ENCODE peak calls at places on chromosomes 4 and X, in four cellular contexts. One of them, this sample, is unnamed.

GRCh38 chrX:153469811-153470410 is 465 bp downstream of the HAUS7 start:
- DNase-seq in neural progenitor cell: peak
- DNase-seq in OCI-LY7: peak
- DNase-seq in dorsolateral prefrontal cortex: peak
- DNase-seq in this sample: no peak

GRCh38 chrX:111040377-111041017 is 55.5 kb upstream of the PAK3 start:
- DNase-seq in neural progenitor cell: no peak
- DNase-seq in OCI-LY7: no peak
- DNase-seq in dorsolateral prefrontal cortex: no peak
- DNase-seq in this sample: no peak

GRCh38 chr4:101020956-101021355 is 326.4 kb downstream of the PPP3CA start:
- DNase-seq in neural progenitor cell: no peak
- DNase-seq in OCI-LY7: no peak
- DNase-seq in dorsolateral prefrontal cortex: no peak
- DNase-seq in this sample: no peak

GRCh38 chrX:109943740-109944092 is 59.2 kb upstream of the TMEM164 start:
- DNase-seq in neural progenitor cell: no peak
- DNase-seq in OCI-LY7: no peak
- DNase-seq in dorsolateral prefrontal cortex: no peak
- DNase-seq in this sample: no peak

GRCh38 chrX:41906515-41907165 is 16.7 kb downstream of the CASK start:
- DNase-seq in neural progenitor cell: no peak
- DNase-seq in OCI-LY7: no peak
- DNase-seq in dorsolateral prefrontal cortex: no peak
- DNase-seq in this sample: no peak

GRCh38 chrX:40736170-40736505 is 796 bp upstream of the MED14 start:
- DNase-seq in neural progenitor cell: peak
- DNase-seq in OCI-LY7: peak
- DNase-seq in dorsolateral prefrontal cortex: no peak
- DNase-seq in this sample: no peak

GRCh38 chr4:152045781-152046571 is 285.2 kb upstream of the GATB start:
- DNase-seq in neural progenitor cell: peak
- DNase-seq in OCI-LY7: no peak
- DNase-seq in dorsolateral prefrontal cortex: no peak
- DNase-seq in this sample: peak

GRCh38 chrX:119512145-119512800 is 44.0 kb downstream of the SLC25A5 start:
- DNase-seq in neural progenitor cell: peak
- DNase-seq in OCI-LY7: peak
- DNase-seq in dorsolateral prefrontal cortex: peak
- DNase-seq in this sample: peak

GRCh38 chrX:17689971-17690409 is 47.3 kb upstream of the SCML1 start:
- DNase-seq in neural progenitor cell: peak
- DNase-seq in OCI-LY7: peak
- DNase-seq in dorsolateral prefrontal cortex: peak
- DNase-seq in this sample: peak

GRCh38 chr4:40621592-40622512 is 7.8 kb downstream of the RBM47 start:
- DNase-seq in neural progenitor cell: no peak
- DNase-seq in OCI-LY7: peak
- DNase-seq in dorsolateral prefrontal cortex: no peak
- DNase-seq in this sample: no peak

GRCh38 chrX:16832301-16832700 is 37.9 kb downstream of the RBBP7 start:
- DNase-seq in neural progenitor cell: no peak
- DNase-seq in OCI-LY7: no peak
- DNase-seq in dorsolateral prefrontal cortex: no peak
- DNase-seq in this sample: no peak

GRCh38 chrX:129779747-129780146 is at the start of gene SASH3:
- DNase-seq in neural progenitor cell: no peak
- DNase-seq in OCI-LY7: peak
- DNase-seq in dorsolateral prefrontal cortex: no peak
- DNase-seq in this sample: no peak
- H3K27ac ChIP-seq in neural progenitor cell: no peak
- H3K27ac ChIP-seq in OCI-LY7: peak
- H3K27ac ChIP-seq in dorsolateral prefrontal cortex: no peak
- H3K27ac ChIP-seq in this sample: no peak

DNA sequence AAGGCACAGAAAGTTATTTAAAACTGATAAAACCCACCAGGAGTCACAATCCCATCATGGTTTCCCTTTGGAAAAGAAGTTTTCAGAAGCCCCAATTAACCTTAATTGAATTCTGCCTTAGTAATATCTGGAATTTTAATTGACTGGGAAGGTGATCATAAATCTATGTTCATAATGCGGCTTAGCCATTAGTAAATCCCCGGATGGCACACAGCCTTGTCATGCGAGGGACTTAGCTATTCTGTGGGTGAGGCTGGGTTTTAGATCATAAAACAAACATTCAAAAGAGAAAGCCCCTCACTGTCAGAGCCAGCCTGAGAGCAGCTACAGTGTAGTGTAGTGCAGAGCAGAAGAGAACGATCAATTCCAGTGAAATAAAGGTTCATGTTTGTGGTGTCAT is 124.0 kb upstream of the NOCT start:
- DNase-seq in neural progenitor cell: no peak
- DNase-seq in OCI-LY7: no peak
- DNase-seq in dorsolateral prefrontal cortex: no peak
- DNase-seq in this sample: no peak
- H3K4me3 ChIP-seq in neural progenitor cell: no peak
- H3K4me3 ChIP-seq in OCI-LY7: no peak
- H3K4me3 ChIP-seq in dorsolateral prefrontal cortex: no peak
- H3K4me3 ChIP-seq in this sample: no peak

GRCh38 chr4:8508266-8508665 is 67.7 kb downstream of the TRMT44 start:
- DNase-seq in neural progenitor cell: no peak
- DNase-seq in OCI-LY7: no peak
- DNase-seq in dorsolateral prefrontal cortex: no peak
- DNase-seq in this sample: no peak

GRCh38 chr4:8506006-8506372 is 65.4 kb downstream of the TRMT44 start:
- DNase-seq in neural progenitor cell: no peak
- DNase-seq in OCI-LY7: no peak
- DNase-seq in dorsolateral prefrontal cortex: no peak
- DNase-seq in this sample: no peak

GRCh38 chr4:8507624-8508023 is 67.0 kb downstream of the TRMT44 start:
- DNase-seq in neural progenitor cell: no peak
- DNase-seq in OCI-LY7: no peak
- DNase-seq in dorsolateral prefrontal cortex: no peak
- DNase-seq in this sample: no peak

GRCh38 chr4:8506373-8507250 is 66.0 kb downstream of the TRMT44 start:
- DNase-seq in neural progenitor cell: peak
- DNase-seq in OCI-LY7: no peak
- DNase-seq in dorsolateral prefrontal cortex: peak
- DNase-seq in this sample: peak

DNA sequence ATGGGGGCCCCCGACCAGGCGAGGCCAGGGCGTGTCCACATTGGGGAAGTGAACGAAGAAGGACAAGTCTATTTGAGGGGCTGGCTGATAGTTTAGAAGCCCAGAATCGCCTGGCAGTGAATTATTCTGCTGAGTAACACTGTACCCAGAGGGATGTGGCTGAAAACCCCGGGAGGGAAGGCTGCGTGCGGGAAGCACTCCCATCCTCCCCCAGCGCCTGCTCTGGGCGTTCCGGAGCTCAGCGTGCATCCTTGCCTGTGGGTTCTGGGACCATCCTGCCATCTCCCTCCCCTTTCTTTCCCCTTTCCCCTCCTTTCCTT is 66.6 kb downstream of the TRMT44 start:
- DNase-seq in neural progenitor cell: no peak
- DNase-seq in OCI-LY7: no peak
- DNase-seq in dorsolateral prefrontal cortex: no peak
- DNase-seq in this sample: no peak
- H3K27ac ChIP-seq in neural progenitor cell: no peak
- H3K27ac ChIP-seq in OCI-LY7: no peak
- H3K27ac ChIP-seq in dorsolateral prefrontal cortex: peak
- H3K27ac ChIP-seq in this sample: no peak

GRCh38 chrX:108397627-108398392 is 40.4 kb downstream of the COL4A6 start:
- DNase-seq in neural progenitor cell: no peak
- DNase-seq in OCI-LY7: no peak
- DNase-seq in dorsolateral prefrontal cortex: no peak
- DNase-seq in this sample: peak
- H3K4me3 ChIP-seq in neural progenitor cell: no peak
- H3K4me3 ChIP-seq in OCI-LY7: no peak
- H3K4me3 ChIP-seq in dorsolateral prefrontal cortex: no peak
- H3K4me3 ChIP-seq in this sample: no peak

GRCh38 chr4:6986067-6986780 is 56.9 kb upstream of the TADA2B start:
- DNase-seq in neural progenitor cell: peak
- DNase-seq in OCI-LY7: no peak
- DNase-seq in dorsolateral prefrontal cortex: peak
- DNase-seq in this sample: no peak

GRCh38 chr4:6989331-6989923 is 53.7 kb upstream of the TADA2B start:
- DNase-seq in neural progenitor cell: no peak
- DNase-seq in OCI-LY7: no peak
- DNase-seq in dorsolateral prefrontal cortex: no peak
- DNase-seq in this sample: no peak

GRCh38 chr4:6987566-6987920 is 55.6 kb upstream of the TADA2B start:
- DNase-seq in neural progenitor cell: peak
- DNase-seq in OCI-LY7: peak
- DNase-seq in dorsolateral prefrontal cortex: no peak
- DNase-seq in this sample: no peak

GRCh38 chr4:6986781-6987565 is 56.2 kb upstream of the TADA2B start:
- DNase-seq in neural progenitor cell: peak
- DNase-seq in OCI-LY7: peak
- DNase-seq in dorsolateral prefrontal cortex: peak
- DNase-seq in this sample: peak

GRCh38 chr4:6988016-6988715 is 55.0 kb upstream of the TADA2B start:
- DNase-seq in neural progenitor cell: no peak
- DNase-seq in OCI-LY7: no peak
- DNase-seq in dorsolateral prefrontal cortex: no peak
- DNase-seq in this sample: no peak
- H3K27ac ChIP-seq in neural progenitor cell: no peak
- H3K27ac ChIP-seq in OCI-LY7: peak
- H3K27ac ChIP-seq in dorsolateral prefrontal cortex: peak
- H3K27ac ChIP-seq in this sample: no peak

GRCh38 chr4:140567722-140568121 is 1.0 kb downstream of the UCP1 start:
- DNase-seq in neural progenitor cell: peak
- DNase-seq in OCI-LY7: no peak
- DNase-seq in dorsolateral prefrontal cortex: no peak
- DNase-seq in this sample: peak
- H3K4me3 ChIP-seq in neural progenitor cell: peak
- H3K4me3 ChIP-seq in OCI-LY7: no peak
- H3K4me3 ChIP-seq in dorsolateral prefrontal cortex: no peak
- H3K4me3 ChIP-seq in this sample: no peak

DNA sequence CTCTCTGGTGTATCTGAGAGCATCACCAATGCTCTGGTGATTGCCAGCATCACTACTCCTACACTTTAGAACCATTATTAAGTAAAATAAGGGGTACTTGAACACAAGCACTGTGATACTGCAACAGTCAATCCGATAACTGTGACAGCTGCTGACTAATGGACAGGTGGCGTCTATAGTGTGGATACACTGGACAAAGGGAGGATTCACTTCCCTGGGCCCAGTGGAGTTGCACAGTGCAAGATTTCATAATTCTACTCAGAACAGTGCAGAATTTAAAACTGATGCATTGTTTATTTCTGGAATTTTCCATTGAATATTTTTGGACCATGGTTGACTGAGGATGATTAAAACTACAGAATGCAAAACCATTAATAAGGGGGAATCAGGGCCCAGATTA is 97.8 kb downstream of the SHROOM3 start:
- DNase-seq in neural progenitor cell: no peak
- DNase-seq in OCI-LY7: no peak
- DNase-seq in dorsolateral prefrontal cortex: no peak
- DNase-seq in this sample: no peak
- H3K27ac ChIP-seq in neural progenitor cell: no peak
- H3K27ac ChIP-seq in OCI-LY7: no peak
- H3K27ac ChIP-seq in dorsolateral prefrontal cortex: no peak
- H3K27ac ChIP-seq in this sample: no peak

DNA sequence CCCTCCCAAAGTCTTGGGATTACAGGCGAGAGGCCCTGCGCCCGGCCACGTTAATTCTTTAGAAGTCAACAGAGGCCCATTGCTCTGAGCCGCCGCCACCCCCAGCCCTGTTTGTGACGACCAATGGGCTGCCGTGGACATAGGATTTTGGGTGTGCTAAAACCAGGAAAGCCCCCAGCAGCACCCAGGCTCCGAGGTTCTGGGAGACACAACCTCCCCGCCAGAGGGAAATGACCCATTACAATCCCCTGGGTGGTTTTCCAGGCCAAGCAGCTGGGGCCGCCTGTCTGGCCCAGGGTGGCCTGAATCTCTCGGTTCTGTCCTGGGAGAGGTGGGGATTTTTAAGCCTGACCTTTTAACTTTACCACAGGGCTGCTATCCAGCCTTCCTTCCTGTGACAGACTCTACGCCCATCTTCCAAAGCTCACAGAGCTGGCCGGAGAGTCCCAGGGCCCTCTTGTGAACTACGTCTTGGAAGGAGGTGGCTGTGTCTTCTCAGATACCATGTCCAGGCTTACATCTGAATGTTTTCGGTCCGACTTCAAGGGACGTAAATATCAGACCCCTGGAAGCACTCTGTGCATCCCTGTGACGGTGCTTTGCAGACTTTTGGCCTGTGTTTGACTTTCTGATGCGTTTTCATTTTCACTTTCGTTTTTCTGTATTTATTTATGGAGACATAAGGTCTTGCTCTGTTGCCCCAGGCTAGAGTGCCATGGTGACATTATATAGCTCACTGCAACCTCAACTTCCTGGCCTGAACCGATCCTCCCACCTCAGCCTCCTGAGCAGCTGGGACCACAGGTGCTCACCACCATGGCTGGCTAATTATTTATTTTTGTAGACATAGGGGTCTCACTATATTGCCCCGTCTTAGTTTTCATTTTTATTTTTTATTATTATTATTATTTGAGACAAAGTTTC is 36.0 kb downstream of the P2RY8 start:
- DNase-seq in neural progenitor cell: no peak
- DNase-seq in OCI-LY7: peak
- DNase-seq in dorsolateral prefrontal cortex: no peak
- DNase-seq in this sample: no peak
- H3K4me3 ChIP-seq in neural progenitor cell: no peak
- H3K4me3 ChIP-seq in OCI-LY7: peak
- H3K4me3 ChIP-seq in dorsolateral prefrontal cortex: no peak
- H3K4me3 ChIP-seq in this sample: no peak

GRCh38 chrX:9609987-9610386 is 145.1 kb downstream of the TBL1X start:
- DNase-seq in neural progenitor cell: no peak
- DNase-seq in OCI-LY7: no peak
- DNase-seq in dorsolateral prefrontal cortex: no peak
- DNase-seq in this sample: no peak

GRCh38 chrX:9614016-9614415 is 149.2 kb downstream of the TBL1X start:
- DNase-seq in neural progenitor cell: no peak
- DNase-seq in OCI-LY7: no peak
- DNase-seq in dorsolateral prefrontal cortex: no peak
- DNase-seq in this sample: no peak

GRCh38 chrX:9612146-9612505 is 147.3 kb downstream of the TBL1X start:
- DNase-seq in neural progenitor cell: no peak
- DNase-seq in OCI-LY7: no peak
- DNase-seq in dorsolateral prefrontal cortex: no peak
- DNase-seq in this sample: no peak

GRCh38 chrX:9611436-9612145 is 146.7 kb downstream of the TBL1X start:
- DNase-seq in neural progenitor cell: peak
- DNase-seq in OCI-LY7: no peak
- DNase-seq in dorsolateral prefrontal cortex: no peak
- DNase-seq in this sample: peak

GRCh38 chrX:9610774-9611392 is 146.0 kb downstream of the TBL1X start:
- DNase-seq in neural progenitor cell: no peak
- DNase-seq in OCI-LY7: no peak
- DNase-seq in dorsolateral prefrontal cortex: no peak
- DNase-seq in this sample: no peak
- H3K27ac ChIP-seq in neural progenitor cell: no peak
- H3K27ac ChIP-seq in OCI-LY7: no peak
- H3K27ac ChIP-seq in dorsolateral prefrontal cortex: no peak
- H3K27ac ChIP-seq in this sample: peak